ENCODE peak calls at places on chromosomes 4 and X, in four cellular contexts. One of them, this sample, is unnamed.

GRCh38 chrX:74133156-74133796 is 170.7 kb upstream of the ZCCHC13 start:
- DNase-seq in activated CD4-positive, alpha-beta T cell treated with anti-CD3 and anti-CD28 coated beads, Interleukin-2, amount 50 U/mL, for 1 hour: no peak
- DNase-seq in activated CD4-positive, CD25-positive, alpha-beta regulatory T cell: no peak
- DNase-seq in AML-193: peak
- DNase-seq in this sample: peak

GRCh38 chrX:133005038-133005437 is 46.6 kb upstream of the HS6ST2 start:
- DNase-seq in activated CD4-positive, alpha-beta T cell treated with anti-CD3 and anti-CD28 coated beads, Interleukin-2, amount 50 U/mL, for 1 hour: no peak
- DNase-seq in activated CD4-positive, CD25-positive, alpha-beta regulatory T cell: no peak
- DNase-seq in AML-193: no peak
- DNase-seq in this sample: no peak

GRCh38 chr4:770022-770421 is 55.9 kb downstream of the CPLX1 start:
- DNase-seq in activated CD4-positive, alpha-beta T cell treated with anti-CD3 and anti-CD28 coated beads, Interleukin-2, amount 50 U/mL, for 1 hour: no peak
- DNase-seq in activated CD4-positive, CD25-positive, alpha-beta regulatory T cell: no peak
- DNase-seq in AML-193: no peak
- DNase-seq in this sample: no peak

GRCh38 chr4:84964995-84965557 is 1.4 kb downstream of the WDFY3 start:
- DNase-seq in activated CD4-positive, alpha-beta T cell treated with anti-CD3 and anti-CD28 coated beads, Interleukin-2, amount 50 U/mL, for 1 hour: no peak
- DNase-seq in activated CD4-positive, CD25-positive, alpha-beta regulatory T cell: no peak
- DNase-seq in AML-193: no peak
- DNase-seq in this sample: no peak

GRCh38 chr4:164847967-164848649 is 28.9 kb upstream of the APELA start:
- DNase-seq in activated CD4-positive, alpha-beta T cell treated with anti-CD3 and anti-CD28 coated beads, Interleukin-2, amount 50 U/mL, for 1 hour: no peak
- DNase-seq in activated CD4-positive, CD25-positive, alpha-beta regulatory T cell: no peak
- DNase-seq in AML-193: no peak
- DNase-seq in this sample: no peak

GRCh38 chr4:24642941-24643628 is 58.7 kb upstream of the DHX15 start:
- DNase-seq in activated CD4-positive, alpha-beta T cell treated with anti-CD3 and anti-CD28 coated beads, Interleukin-2, amount 50 U/mL, for 1 hour: no peak
- DNase-seq in activated CD4-positive, CD25-positive, alpha-beta regulatory T cell: no peak
- DNase-seq in AML-193: no peak
- DNase-seq in this sample: no peak

GRCh38 chrX:793216-793770 is 162.7 kb downstream of the SHOX start:
- DNase-seq in activated CD4-positive, alpha-beta T cell treated with anti-CD3 and anti-CD28 coated beads, Interleukin-2, amount 50 U/mL, for 1 hour: no peak
- DNase-seq in activated CD4-positive, CD25-positive, alpha-beta regulatory T cell: no peak
- DNase-seq in AML-193: no peak
- DNase-seq in this sample: no peak

GRCh38 chrX:78747471-78747870 is at the start of gene LPAR4:
- DNase-seq in activated CD4-positive, alpha-beta T cell treated with anti-CD3 and anti-CD28 coated beads, Interleukin-2, amount 50 U/mL, for 1 hour: no peak
- DNase-seq in activated CD4-positive, CD25-positive, alpha-beta regulatory T cell: no peak
- DNase-seq in AML-193: no peak
- DNase-seq in this sample: no peak

GRCh38 chrX:149715468-149715867 is 3.6 kb downstream of the MAGEA11 start:
- DNase-seq in activated CD4-positive, alpha-beta T cell treated with anti-CD3 and anti-CD28 coated beads, Interleukin-2, amount 50 U/mL, for 1 hour: no peak
- DNase-seq in activated CD4-positive, CD25-positive, alpha-beta regulatory T cell: no peak
- DNase-seq in AML-193: no peak
- DNase-seq in this sample: no peak

GRCh38 chr4:40333921-40334352 is 1.2 kb upstream of the CHRNA9 start:
- DNase-seq in activated CD4-positive, alpha-beta T cell treated with anti-CD3 and anti-CD28 coated beads, Interleukin-2, amount 50 U/mL, for 1 hour: no peak
- DNase-seq in activated CD4-positive, CD25-positive, alpha-beta regulatory T cell: no peak
- DNase-seq in AML-193: no peak
- DNase-seq in this sample: no peak

GRCh38 chrX:95974885-95975284 is 709.8 kb upstream of the DIAPH2 start:
- DNase-seq in activated CD4-positive, alpha-beta T cell treated with anti-CD3 and anti-CD28 coated beads, Interleukin-2, amount 50 U/mL, for 1 hour: no peak
- DNase-seq in activated CD4-positive, CD25-positive, alpha-beta regulatory T cell: no peak
- DNase-seq in AML-193: no peak
- DNase-seq in this sample: no peak

GRCh38 chrX:40105791-40106676 is 8.3 kb upstream of the BCOR start:
- DNase-seq in activated CD4-positive, alpha-beta T cell treated with anti-CD3 and anti-CD28 coated beads, Interleukin-2, amount 50 U/mL, for 1 hour: peak
- DNase-seq in activated CD4-positive, CD25-positive, alpha-beta regulatory T cell: peak
- DNase-seq in AML-193: peak
- DNase-seq in this sample: peak

GRCh38 chr4:141346144-141346543 is 125.4 kb downstream of the ZNF330 start:
- DNase-seq in activated CD4-positive, alpha-beta T cell treated with anti-CD3 and anti-CD28 coated beads, Interleukin-2, amount 50 U/mL, for 1 hour: no peak
- DNase-seq in activated CD4-positive, CD25-positive, alpha-beta regulatory T cell: no peak
- DNase-seq in AML-193: peak
- DNase-seq in this sample: no peak

GRCh38 chr4:2933566-2934076 is 29.6 kb downstream of the NOP14 start:
- DNase-seq in activated CD4-positive, alpha-beta T cell treated with anti-CD3 and anti-CD28 coated beads, Interleukin-2, amount 50 U/mL, for 1 hour: no peak
- DNase-seq in activated CD4-positive, CD25-positive, alpha-beta regulatory T cell: no peak
- DNase-seq in AML-193: no peak
- DNase-seq in this sample: no peak

GRCh38 chr4:22090655-22091350 is 142.2 kb upstream of the KCNIP4 start:
- DNase-seq in activated CD4-positive, alpha-beta T cell treated with anti-CD3 and anti-CD28 coated beads, Interleukin-2, amount 50 U/mL, for 1 hour: no peak
- DNase-seq in activated CD4-positive, CD25-positive, alpha-beta regulatory T cell: no peak
- DNase-seq in AML-193: no peak
- DNase-seq in this sample: no peak

GRCh38 chrX:73851014-73852009 is 288.3 kb downstream of the CHIC1 start:
- DNase-seq in activated CD4-positive, alpha-beta T cell treated with anti-CD3 and anti-CD28 coated beads, Interleukin-2, amount 50 U/mL, for 1 hour: no peak
- DNase-seq in activated CD4-positive, CD25-positive, alpha-beta regulatory T cell: no peak
- DNase-seq in AML-193: peak
- DNase-seq in this sample: no peak

GRCh38 chrX:135520022-135520552 is 373 bp upstream of the INTS6L start:
- DNase-seq in activated CD4-positive, alpha-beta T cell treated with anti-CD3 and anti-CD28 coated beads, Interleukin-2, amount 50 U/mL, for 1 hour: no peak
- DNase-seq in activated CD4-positive, CD25-positive, alpha-beta regulatory T cell: no peak
- DNase-seq in AML-193: no peak
- DNase-seq in this sample: no peak

GRCh38 chr4:1711906-1712215 is 258 bp downstream of the SLBP start:
- DNase-seq in activated CD4-positive, alpha-beta T cell treated with anti-CD3 and anti-CD28 coated beads, Interleukin-2, amount 50 U/mL, for 1 hour: no peak
- DNase-seq in activated CD4-positive, CD25-positive, alpha-beta regulatory T cell: no peak
- DNase-seq in AML-193: no peak
- DNase-seq in this sample: no peak

GRCh38 chr4:113057891-113058290 is 8.4 kb downstream of the ANK2 start:
- DNase-seq in activated CD4-positive, alpha-beta T cell treated with anti-CD3 and anti-CD28 coated beads, Interleukin-2, amount 50 U/mL, for 1 hour: no peak
- DNase-seq in activated CD4-positive, CD25-positive, alpha-beta regulatory T cell: no peak
- DNase-seq in AML-193: no peak
- DNase-seq in this sample: no peak

GRCh38 chrX:40996886-40997530 is 88.2 kb upstream of the USP9X start:
- DNase-seq in activated CD4-positive, alpha-beta T cell treated with anti-CD3 and anti-CD28 coated beads, Interleukin-2, amount 50 U/mL, for 1 hour: no peak
- DNase-seq in activated CD4-positive, CD25-positive, alpha-beta regulatory T cell: no peak
- DNase-seq in AML-193: peak
- DNase-seq in this sample: no peak

GRCh38 chrX:39337461-39337860 is 536.2 kb downstream of the MID1IP1 start:
- DNase-seq in activated CD4-positive, alpha-beta T cell treated with anti-CD3 and anti-CD28 coated beads, Interleukin-2, amount 50 U/mL, for 1 hour: no peak
- DNase-seq in activated CD4-positive, CD25-positive, alpha-beta regulatory T cell: no peak
- DNase-seq in AML-193: no peak
- DNase-seq in this sample: no peak

GRCh38 chrX:54446084-54446483 is 5.9 kb downstream of the TSR2 start:
- DNase-seq in activated CD4-positive, alpha-beta T cell treated with anti-CD3 and anti-CD28 coated beads, Interleukin-2, amount 50 U/mL, for 1 hour: no peak
- DNase-seq in activated CD4-positive, CD25-positive, alpha-beta regulatory T cell: no peak
- DNase-seq in AML-193: no peak
- DNase-seq in this sample: no peak

GRCh38 chrX:86047174-86047991 is at the start of gene CHM:
- DNase-seq in activated CD4-positive, alpha-beta T cell treated with anti-CD3 and anti-CD28 coated beads, Interleukin-2, amount 50 U/mL, for 1 hour: peak
- DNase-seq in activated CD4-positive, CD25-positive, alpha-beta regulatory T cell: no peak
- DNase-seq in AML-193: no peak
- DNase-seq in this sample: peak

GRCh38 chrX:15241258-15241657 is 28.6 kb downstream of the ASB9 start:
- DNase-seq in activated CD4-positive, alpha-beta T cell treated with anti-CD3 and anti-CD28 coated beads, Interleukin-2, amount 50 U/mL, for 1 hour: no peak
- DNase-seq in activated CD4-positive, CD25-positive, alpha-beta regulatory T cell: no peak
- DNase-seq in AML-193: no peak
- DNase-seq in this sample: no peak

This sample was measured in activated CD8-positive, alpha-beta T cell treated with anti-CD3 and anti-CD28 coated beads, Interleukin-2, amount 10 ng/mL, durations not matched to agents 7 days and 5 days.